ENCODE peak calls at places on chromosomes 4 and X, in eight cellular contexts. Q, E, Z, A, Y, B, V and H are unnamed samples.
A peak's percentile ranks its signal among the peaks of the same experiment; 100 is the strongest.

GRCh38 chr4:149997881-149998421 is 80.3 kb upstream of the DCLK2 start:
- DNase-seq in Q (no peak), E (peak; percentile 59), Z (no peak), A (no peak), Y (no peak), B (no peak), V (no peak), H (no peak)

GRCh38 chr4:76753814-76754213 is 144.1 kb downstream of the SOWAHB start:
- DNase-seq in Q (peak; percentile 90), E (peak; percentile 95), Z (no peak), A (no peak), Y (no peak), B (peak; percentile 96), V (no peak), H (no peak)

GRCh38 chrX:48909703-48910102 is 1.7 kb downstream of the SLC35A2 start:
- DNase-seq in Q (no peak), E (no peak), Z (no peak), A (no peak), Y (no peak), B (no peak), V (no peak), H (no peak)

GRCh38 chr4:101345596-101346311 is 1.6 kb downstream of the PPP3CA start:
- DNase-seq in Q (peak; percentile 51), E (no peak), Z (peak; percentile 67), A (peak; percentile 71), Y (peak; percentile 40), B (peak; percentile 47), V (peak; percentile 60), H (peak; percentile 88)

GRCh38 chr4:147117400-147117799 is 171.7 kb upstream of the TTC29 start:
- DNase-seq in Q (no peak), E (peak; percentile 19), Z (no peak), A (no peak), Y (no peak), B (no peak), V (peak; percentile 62), H (no peak)

GRCh38 chr4:85092536-85092935 is 126.0 kb upstream of the WDFY3 start:
- DNase-seq in Q (no peak), E (no peak), Z (no peak), A (no peak), Y (no peak), B (no peak), V (peak; percentile 64), H (no peak)

GRCh38 chr4:66376921-66377320 is 706.6 kb upstream of the EPHA5 start:
- DNase-seq in Q (peak; percentile 3), E (no peak), Z (no peak), A (no peak), Y (no peak), B (no peak), V (no peak), H (no peak)

GRCh38 chrX:39650883-39651282 is 446.9 kb downstream of the BCOR start:
- DNase-seq in Q (no peak), E (no peak), Z (no peak), A (no peak), Y (no peak), B (no peak), V (peak; percentile 92), H (no peak)

GRCh38 chrX:27619975-27620374 is 29.8 kb downstream of the DCAF8L2 start:
- DNase-seq in Q (no peak), E (no peak), Z (no peak), A (no peak), Y (no peak), B (no peak), V (peak; percentile 57), H (no peak)

GRCh38 chrX:84182521-84182920 is 5.5 kb downstream of the RPS6KA6 start:
- DNase-seq in Q (no peak), E (no peak), Z (no peak), A (no peak), Y (no peak), B (no peak), V (no peak), H (no peak)

GRCh38 chrX:136215559-136215958 is 35.6 kb downstream of the MAP7D3 start:
- DNase-seq in Q (no peak), E (peak; percentile 59), Z (no peak), A (no peak), Y (no peak), B (peak; percentile 69), V (no peak), H (no peak)

GRCh38 chrX:66728818-66729271 is 90.0 kb upstream of the EDA2R start:
- DNase-seq in Q (peak; percentile 63), E (peak; percentile 16), Z (peak; percentile 54), A (peak; percentile 30), Y (peak; percentile 34), B (peak; percentile 71), V (peak; percentile 60), H (no peak)

GRCh38 chr4:125382995-125383394 is 68.2 kb downstream of the FAT4 start:
- DNase-seq in Q (no peak), E (peak; percentile 55), Z (no peak), A (no peak), Y (no peak), B (no peak), V (no peak), H (no peak)

GRCh38 chrX:5876984-5877655 is 351.5 kb downstream of the NLGN4X start:
- DNase-seq in Q (no peak), E (no peak), Z (no peak), A (no peak), Y (no peak), B (peak; percentile 0), V (peak; percentile 53), H (no peak)

GRCh38 chr4:39023059-39023458 is 9.2 kb downstream of the TMEM156 start:
- DNase-seq in Q (no peak), E (no peak), Z (no peak), A (no peak), Y (no peak), B (no peak), V (no peak), H (no peak)

GRCh38 chrX:119880076-119880475 is 8.4 kb downstream of the NDUFA1 start:
- DNase-seq in Q (no peak), E (no peak), Z (no peak), A (no peak), Y (no peak), B (no peak), V (no peak), H (no peak)

GRCh38 chrX:41334866-41335589 is 1.1 kb downstream of the DDX3X start:
- DNase-seq in Q (peak; percentile 29), E (no peak), Z (peak; percentile 82), A (peak; percentile 59), Y (peak; percentile 66), B (peak; percentile 55), V (peak; percentile 50), H (peak; percentile 82)

GRCh38 chr4:2075987-2076907 is 17.1 kb downstream of the NAT8L start:
- DNase-seq in Q (no peak), E (no peak), Z (no peak), A (no peak), Y (no peak), B (no peak), V (no peak), H (no peak)

GRCh38 chr4:39620551-39620950 is 18.1 kb downstream of the SMIM14 start:
- DNase-seq in Q (no peak), E (no peak), Z (no peak), A (no peak), Y (no peak), B (no peak), V (no peak), H (no peak)

GRCh38 chrX:49695276-49696180 is at the start of gene PAGE1:
- DNase-seq in Q (no peak), E (no peak), Z (no peak), A (no peak), Y (no peak), B (no peak), V (no peak), H (no peak)